ENCODE peak calls at places on chromosomes 1 and 21, in seven cellular contexts. One of them, this sample, is unnamed.

GRCh38 chr1:161531986-161532875 is 7.9 kb downstream of the HSPA6 start:
- DNase-seq in T-helper 17 cell: no peak
- DNase-seq in stimulated activated naive CD8-positive, alpha-beta T cell treated with anti-CD3 and anti-CD28 coated beads, Interleukin-15, Interleukin-2, amounts not matched to agents 100 U/mL and 50 U/mL, for 24 hours: no peak
- DNase-seq in GDM1: no peak
- DNase-seq in stimulated activated CD8-positive, alpha-beta memory T cell treated with anti-CD3 and anti-CD28 coated beads, Interleukin-15, amount 100 ng/mL, for 4 hours: no peak
- DNase-seq in cardiac fibroblast: peak; percentile 25
- DNase-seq in activated CD4-positive, alpha-beta T cell treated with anti-CD3 and anti-CD28 coated beads, Interleukin-2, amount 50 U/mL, for 48 hours: no peak
- DNase-seq in this sample: no peak

GRCh38 chr1:84963021-84963420 is 33.9 kb downstream of the MCOLN2 start:
- DNase-seq in T-helper 17 cell: no peak
- DNase-seq in stimulated activated naive CD8-positive, alpha-beta T cell treated with anti-CD3 and anti-CD28 coated beads, Interleukin-15, Interleukin-2, amounts not matched to agents 100 U/mL and 50 U/mL, for 24 hours: no peak
- DNase-seq in GDM1: no peak
- DNase-seq in stimulated activated CD8-positive, alpha-beta memory T cell treated with anti-CD3 and anti-CD28 coated beads, Interleukin-15, amount 100 ng/mL, for 4 hours: no peak
- DNase-seq in cardiac fibroblast: no peak
- DNase-seq in activated CD4-positive, alpha-beta T cell treated with anti-CD3 and anti-CD28 coated beads, Interleukin-2, amount 50 U/mL, for 48 hours: no peak
- DNase-seq in this sample: no peak

GRCh38 chr1:11046270-11046566 is 821 bp downstream of the MASP2 start:
- DNase-seq in T-helper 17 cell: peak; percentile 1
- DNase-seq in stimulated activated naive CD8-positive, alpha-beta T cell treated with anti-CD3 and anti-CD28 coated beads, Interleukin-15, Interleukin-2, amounts not matched to agents 100 U/mL and 50 U/mL, for 24 hours: no peak
- DNase-seq in GDM1: no peak
- DNase-seq in stimulated activated CD8-positive, alpha-beta memory T cell treated with anti-CD3 and anti-CD28 coated beads, Interleukin-15, amount 100 ng/mL, for 4 hours: no peak
- DNase-seq in cardiac fibroblast: no peak
- DNase-seq in activated CD4-positive, alpha-beta T cell treated with anti-CD3 and anti-CD28 coated beads, Interleukin-2, amount 50 U/mL, for 48 hours: no peak
- DNase-seq in this sample: no peak

GRCh38 chr21:45306832-45307571 is 19.3 kb upstream of the POFUT2 start:
- DNase-seq in T-helper 17 cell: no peak
- DNase-seq in stimulated activated naive CD8-positive, alpha-beta T cell treated with anti-CD3 and anti-CD28 coated beads, Interleukin-15, Interleukin-2, amounts not matched to agents 100 U/mL and 50 U/mL, for 24 hours: no peak
- DNase-seq in GDM1: no peak
- DNase-seq in stimulated activated CD8-positive, alpha-beta memory T cell treated with anti-CD3 and anti-CD28 coated beads, Interleukin-15, amount 100 ng/mL, for 4 hours: no peak
- DNase-seq in cardiac fibroblast: peak; percentile 86
- DNase-seq in activated CD4-positive, alpha-beta T cell treated with anti-CD3 and anti-CD28 coated beads, Interleukin-2, amount 50 U/mL, for 48 hours: no peak
- DNase-seq in this sample: no peak

GRCh38 chr1:99975569-99975968 is 5.8 kb downstream of the SLC35A3 start:
- DNase-seq in T-helper 17 cell: no peak
- DNase-seq in stimulated activated naive CD8-positive, alpha-beta T cell treated with anti-CD3 and anti-CD28 coated beads, Interleukin-15, Interleukin-2, amounts not matched to agents 100 U/mL and 50 U/mL, for 24 hours: no peak
- DNase-seq in GDM1: no peak
- DNase-seq in stimulated activated CD8-positive, alpha-beta memory T cell treated with anti-CD3 and anti-CD28 coated beads, Interleukin-15, amount 100 ng/mL, for 4 hours: no peak
- DNase-seq in cardiac fibroblast: no peak
- DNase-seq in activated CD4-positive, alpha-beta T cell treated with anti-CD3 and anti-CD28 coated beads, Interleukin-2, amount 50 U/mL, for 48 hours: no peak
- DNase-seq in this sample: no peak

GRCh38 chr1:27589841-27590426 is 14.0 kb downstream of the AHDC1 start:
- DNase-seq in T-helper 17 cell: no peak
- DNase-seq in stimulated activated naive CD8-positive, alpha-beta T cell treated with anti-CD3 and anti-CD28 coated beads, Interleukin-15, Interleukin-2, amounts not matched to agents 100 U/mL and 50 U/mL, for 24 hours: no peak
- DNase-seq in GDM1: no peak
- DNase-seq in stimulated activated CD8-positive, alpha-beta memory T cell treated with anti-CD3 and anti-CD28 coated beads, Interleukin-15, amount 100 ng/mL, for 4 hours: no peak
- DNase-seq in cardiac fibroblast: no peak
- DNase-seq in activated CD4-positive, alpha-beta T cell treated with anti-CD3 and anti-CD28 coated beads, Interleukin-2, amount 50 U/mL, for 48 hours: no peak
- DNase-seq in this sample: no peak

GRCh38 chr1:151050051-151050688 is 2.6 kb downstream of the C1orf56 start:
- DNase-seq in T-helper 17 cell: no peak
- DNase-seq in stimulated activated naive CD8-positive, alpha-beta T cell treated with anti-CD3 and anti-CD28 coated beads, Interleukin-15, Interleukin-2, amounts not matched to agents 100 U/mL and 50 U/mL, for 24 hours: no peak
- DNase-seq in GDM1: no peak
- DNase-seq in stimulated activated CD8-positive, alpha-beta memory T cell treated with anti-CD3 and anti-CD28 coated beads, Interleukin-15, amount 100 ng/mL, for 4 hours: no peak
- DNase-seq in cardiac fibroblast: no peak
- DNase-seq in activated CD4-positive, alpha-beta T cell treated with anti-CD3 and anti-CD28 coated beads, Interleukin-2, amount 50 U/mL, for 48 hours: no peak
- DNase-seq in this sample: no peak

GRCh38 chr1:47823016-47823843 is 174.0 kb downstream of the TRABD2B start:
- DNase-seq in T-helper 17 cell: no peak
- DNase-seq in stimulated activated naive CD8-positive, alpha-beta T cell treated with anti-CD3 and anti-CD28 coated beads, Interleukin-15, Interleukin-2, amounts not matched to agents 100 U/mL and 50 U/mL, for 24 hours: no peak
- DNase-seq in GDM1: no peak
- DNase-seq in stimulated activated CD8-positive, alpha-beta memory T cell treated with anti-CD3 and anti-CD28 coated beads, Interleukin-15, amount 100 ng/mL, for 4 hours: no peak
- DNase-seq in cardiac fibroblast: no peak
- DNase-seq in activated CD4-positive, alpha-beta T cell treated with anti-CD3 and anti-CD28 coated beads, Interleukin-2, amount 50 U/mL, for 48 hours: no peak
- DNase-seq in this sample: no peak

GRCh38 chr1:30318413-30318812 is 405.0 kb downstream of the MATN1 start:
- DNase-seq in T-helper 17 cell: no peak
- DNase-seq in stimulated activated naive CD8-positive, alpha-beta T cell treated with anti-CD3 and anti-CD28 coated beads, Interleukin-15, Interleukin-2, amounts not matched to agents 100 U/mL and 50 U/mL, for 24 hours: no peak
- DNase-seq in GDM1: no peak
- DNase-seq in stimulated activated CD8-positive, alpha-beta memory T cell treated with anti-CD3 and anti-CD28 coated beads, Interleukin-15, amount 100 ng/mL, for 4 hours: no peak
- DNase-seq in cardiac fibroblast: no peak
- DNase-seq in activated CD4-positive, alpha-beta T cell treated with anti-CD3 and anti-CD28 coated beads, Interleukin-2, amount 50 U/mL, for 48 hours: no peak
- DNase-seq in this sample: no peak

GRCh38 chr21:45990741-45991605 is 9.4 kb downstream of the COL6A1 start:
- DNase-seq in T-helper 17 cell: peak; percentile 3
- DNase-seq in stimulated activated naive CD8-positive, alpha-beta T cell treated with anti-CD3 and anti-CD28 coated beads, Interleukin-15, Interleukin-2, amounts not matched to agents 100 U/mL and 50 U/mL, for 24 hours: no peak
- DNase-seq in GDM1: no peak
- DNase-seq in stimulated activated CD8-positive, alpha-beta memory T cell treated with anti-CD3 and anti-CD28 coated beads, Interleukin-15, amount 100 ng/mL, for 4 hours: no peak
- DNase-seq in cardiac fibroblast: no peak
- DNase-seq in activated CD4-positive, alpha-beta T cell treated with anti-CD3 and anti-CD28 coated beads, Interleukin-2, amount 50 U/mL, for 48 hours: no peak
- DNase-seq in this sample: no peak